ENCODE peak calls at places on chromosome 4, in seven cellular contexts. One of them, this sample, is unnamed.

GRCh38 chr4:47662975-47663374 is 174.9 kb downstream of the CORIN start:
- DNase-seq in hepatocyte: no peak
- DNase-seq in GM23248: peak
- DNase-seq in GM23338: peak
- DNase-seq in HCT116: peak
- DNase-seq in MM.1S: peak
- DNase-seq in neural progenitor cell: peak
- DNase-seq in this sample: peak

GRCh38 chr4:7101692-7102515 is 34.0 kb upstream of the GRPEL1 start:
- DNase-seq in hepatocyte: peak
- DNase-seq in GM23248: peak
- DNase-seq in GM23338: peak
- DNase-seq in HCT116: peak
- DNase-seq in MM.1S: peak
- DNase-seq in neural progenitor cell: peak
- DNase-seq in this sample: peak

GRCh38 chr4:10343656-10344055 is 113.6 kb downstream of the ZNF518B start:
- DNase-seq in hepatocyte: no peak
- DNase-seq in GM23248: no peak
- DNase-seq in GM23338: no peak
- DNase-seq in HCT116: no peak
- DNase-seq in MM.1S: no peak
- DNase-seq in neural progenitor cell: no peak
- DNase-seq in this sample: no peak

GRCh38 chr4:38710053-38710452 is 46.1 kb downstream of the KLF3 start:
- DNase-seq in hepatocyte: no peak
- DNase-seq in GM23248: no peak
- DNase-seq in GM23338: no peak
- DNase-seq in HCT116: no peak
- DNase-seq in MM.1S: no peak
- DNase-seq in neural progenitor cell: no peak
- DNase-seq in this sample: no peak

GRCh38 chr4:153733751-153734448 is 25.9 kb downstream of the RNF175 start:
- DNase-seq in hepatocyte: no peak
- DNase-seq in GM23248: no peak
- DNase-seq in GM23338: no peak
- DNase-seq in HCT116: no peak
- DNase-seq in MM.1S: peak
- DNase-seq in neural progenitor cell: no peak
- DNase-seq in this sample: no peak

GRCh38 chr4:39446483-39446841 is 12.3 kb downstream of the RPL9 start:
- DNase-seq in hepatocyte: no peak
- DNase-seq in GM23248: no peak
- DNase-seq in GM23338: no peak
- DNase-seq in HCT116: no peak
- DNase-seq in MM.1S: no peak
- DNase-seq in neural progenitor cell: no peak
- DNase-seq in this sample: no peak

GRCh38 chr4:129899849-129900248 is 803.9 kb downstream of the C4orf33 start:
- DNase-seq in hepatocyte: peak
- DNase-seq in GM23248: no peak
- DNase-seq in GM23338: no peak
- DNase-seq in HCT116: no peak
- DNase-seq in MM.1S: no peak
- DNase-seq in neural progenitor cell: no peak
- DNase-seq in this sample: no peak

GRCh38 chr4:168139336-168139735 is 47.0 kb downstream of the ANXA10 start:
- DNase-seq in hepatocyte: no peak
- DNase-seq in GM23248: peak
- DNase-seq in GM23338: no peak
- DNase-seq in HCT116: no peak
- DNase-seq in MM.1S: no peak
- DNase-seq in neural progenitor cell: no peak
- DNase-seq in this sample: peak

GRCh38 chr4:128288689-128289106 is 1.1 kb upstream of the PGRMC2 start:
- DNase-seq in hepatocyte: peak
- DNase-seq in GM23248: no peak
- DNase-seq in GM23338: peak
- DNase-seq in HCT116: no peak
- DNase-seq in MM.1S: peak
- DNase-seq in neural progenitor cell: peak
- DNase-seq in this sample: peak

GRCh38 chr4:384311-385010 is 46.8 kb downstream of the ZNF141 start:
- DNase-seq in hepatocyte: no peak
- DNase-seq in GM23248: no peak
- DNase-seq in GM23338: no peak
- DNase-seq in HCT116: no peak
- DNase-seq in MM.1S: no peak
- DNase-seq in neural progenitor cell: no peak
- DNase-seq in this sample: no peak

GRCh38 chr4:175339100-175339707 is 421.0 kb downstream of the ADAM29 start:
- DNase-seq in hepatocyte: no peak
- DNase-seq in GM23248: peak
- DNase-seq in GM23338: no peak
- DNase-seq in HCT116: no peak
- DNase-seq in MM.1S: no peak
- DNase-seq in neural progenitor cell: no peak
- DNase-seq in this sample: no peak

GRCh38 chr4:176270669-176271068 is 1.6 kb upstream of the ASB5 start:
- DNase-seq in hepatocyte: peak
- DNase-seq in GM23248: peak
- DNase-seq in GM23338: no peak
- DNase-seq in HCT116: peak
- DNase-seq in MM.1S: no peak
- DNase-seq in neural progenitor cell: no peak
- DNase-seq in this sample: peak

GRCh38 chr4:20159516-20159915 is 92.2 kb upstream of the SLIT2 start:
- DNase-seq in hepatocyte: no peak
- DNase-seq in GM23248: no peak
- DNase-seq in GM23338: no peak
- DNase-seq in HCT116: no peak
- DNase-seq in MM.1S: no peak
- DNase-seq in neural progenitor cell: no peak
- DNase-seq in this sample: no peak

GRCh38 chr4:6565691-6566431 is 9.1 kb upstream of the MAN2B2 start:
- DNase-seq in hepatocyte: no peak
- DNase-seq in GM23248: no peak
- DNase-seq in GM23338: no peak
- DNase-seq in HCT116: no peak
- DNase-seq in MM.1S: no peak
- DNase-seq in neural progenitor cell: no peak
- DNase-seq in this sample: no peak

GRCh38 chr4:14837860-14838259 is 164.4 kb upstream of the CPEB2 start:
- DNase-seq in hepatocyte: no peak
- DNase-seq in GM23248: peak
- DNase-seq in GM23338: peak
- DNase-seq in HCT116: no peak
- DNase-seq in MM.1S: no peak
- DNase-seq in neural progenitor cell: peak
- DNase-seq in this sample: no peak

GRCh38 chr4:152106113-152106763 is 345.4 kb upstream of the GATB start:
- DNase-seq in hepatocyte: peak
- DNase-seq in GM23248: peak
- DNase-seq in GM23338: peak
- DNase-seq in HCT116: peak
- DNase-seq in MM.1S: no peak
- DNase-seq in neural progenitor cell: no peak
- DNase-seq in this sample: peak

GRCh38 chr4:97300561-97300960 is 842.7 kb downstream of the STPG2 start:
- DNase-seq in hepatocyte: no peak
- DNase-seq in GM23248: no peak
- DNase-seq in GM23338: peak
- DNase-seq in HCT116: no peak
- DNase-seq in MM.1S: no peak
- DNase-seq in neural progenitor cell: peak
- DNase-seq in this sample: no peak

GRCh38 chr4:150381671-150382427 is 200.1 kb upstream of the MAB21L2 start:
- DNase-seq in hepatocyte: no peak
- DNase-seq in GM23248: peak
- DNase-seq in GM23338: peak
- DNase-seq in HCT116: no peak
- DNase-seq in MM.1S: no peak
- DNase-seq in neural progenitor cell: no peak
- DNase-seq in this sample: no peak

GRCh38 chr4:146520894-146521542 is 722 bp downstream of the SLC10A7 start:
- DNase-seq in hepatocyte: peak
- DNase-seq in GM23248: peak
- DNase-seq in GM23338: peak
- DNase-seq in HCT116: no peak
- DNase-seq in MM.1S: peak
- DNase-seq in neural progenitor cell: peak
- DNase-seq in this sample: peak

GRCh38 chr4:98546910-98547544 is 111.4 kb downstream of the TSPAN5 start:
- DNase-seq in hepatocyte: no peak
- DNase-seq in GM23248: peak
- DNase-seq in GM23338: peak
- DNase-seq in HCT116: no peak
- DNase-seq in MM.1S: no peak
- DNase-seq in neural progenitor cell: peak
- DNase-seq in this sample: no peak

GRCh38 chr4:47160095-47160494 is 128.7 kb downstream of the GABRB1 start:
- DNase-seq in hepatocyte: no peak
- DNase-seq in GM23248: no peak
- DNase-seq in GM23338: no peak
- DNase-seq in HCT116: no peak
- DNase-seq in MM.1S: peak
- DNase-seq in neural progenitor cell: no peak
- DNase-seq in this sample: no peak

GRCh38 chr4:165991325-165992180 is 118.5 kb downstream of the TLL1 start:
- DNase-seq in hepatocyte: no peak
- DNase-seq in GM23248: peak
- DNase-seq in GM23338: no peak
- DNase-seq in HCT116: no peak
- DNase-seq in MM.1S: no peak
- DNase-seq in neural progenitor cell: no peak
- DNase-seq in this sample: peak

GRCh38 chr4:144399927-144400326 is 246.0 kb upstream of the HHIP start:
- DNase-seq in hepatocyte: peak
- DNase-seq in GM23248: peak
- DNase-seq in GM23338: no peak
- DNase-seq in HCT116: peak
- DNase-seq in MM.1S: peak
- DNase-seq in neural progenitor cell: no peak
- DNase-seq in this sample: peak

GRCh38 chr4:89539797-89540711 is 232.5 kb upstream of the GPRIN3 start:
- DNase-seq in hepatocyte: no peak
- DNase-seq in GM23248: peak
- DNase-seq in GM23338: no peak
- DNase-seq in HCT116: no peak
- DNase-seq in MM.1S: no peak
- DNase-seq in neural progenitor cell: no peak
- DNase-seq in this sample: no peak

GRCh38 chr4:89492476-89493110 is 185.0 kb upstream of the GPRIN3 start:
- DNase-seq in hepatocyte: no peak
- DNase-seq in GM23248: peak
- DNase-seq in GM23338: no peak
- DNase-seq in HCT116: no peak
- DNase-seq in MM.1S: no peak
- DNase-seq in neural progenitor cell: no peak
- DNase-seq in this sample: peak

GRCh38 chr4:185738038-185738552 is 73.9 kb downstream of the SORBS2 start:
- DNase-seq in hepatocyte: no peak
- DNase-seq in GM23248: peak
- DNase-seq in GM23338: no peak
- DNase-seq in HCT116: no peak
- DNase-seq in MM.1S: no peak
- DNase-seq in neural progenitor cell: no peak
- DNase-seq in this sample: no peak
- H2AFZ ChIP-seq in hepatocyte: no peak
- H2AFZ ChIP-seq in GM23248: peak
- H2AFZ ChIP-seq in GM23338: peak
- H2AFZ ChIP-seq in HCT116: no peak
- H2AFZ ChIP-seq in MM.1S: no peak
- H2AFZ ChIP-seq in neural progenitor cell: no peak
- H2AFZ ChIP-seq in this sample: no peak

DNA sequence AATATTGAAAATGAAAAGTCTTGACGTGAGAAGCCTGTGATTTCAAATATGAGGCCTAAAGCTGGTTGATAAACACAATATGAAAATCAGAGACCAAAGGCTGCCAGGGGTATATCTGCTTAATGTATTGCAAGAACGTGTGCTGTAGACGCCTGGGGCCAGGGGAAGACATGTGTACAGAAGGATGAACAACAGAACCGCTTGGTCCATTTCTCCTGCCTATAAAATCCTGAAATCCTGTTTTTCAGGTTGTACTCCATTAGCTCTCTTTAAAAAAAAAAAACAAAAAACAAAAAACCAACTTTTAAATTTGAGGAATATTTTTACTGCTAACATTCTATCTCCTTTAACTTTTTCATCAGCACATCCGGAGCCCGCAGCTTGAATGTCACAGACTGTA is 109.2 kb downstream of the STOX2 start:
- DNase-seq in hepatocyte: no peak
- DNase-seq in GM23248: no peak
- DNase-seq in GM23338: no peak
- DNase-seq in HCT116: no peak
- DNase-seq in MM.1S: no peak
- DNase-seq in neural progenitor cell: no peak
- DNase-seq in this sample: peak
- TF ChIP-seq EZH2phosphoT487 in hepatocyte: no peak
- TF ChIP-seq EZH2phosphoT487 in GM23248: no peak
- TF ChIP-seq EZH2phosphoT487 in GM23338: no peak
- TF ChIP-seq EZH2phosphoT487 in HCT116: no peak
- TF ChIP-seq EZH2phosphoT487 in MM.1S: no peak
- TF ChIP-seq EZH2phosphoT487 in neural progenitor cell: no peak
- TF ChIP-seq EZH2phosphoT487 in this sample: no peak

GRCh38 chr4:101921370-101921769 is 130.8 kb downstream of the BANK1 start:
- DNase-seq in hepatocyte: no peak
- DNase-seq in GM23248: no peak
- DNase-seq in GM23338: no peak
- DNase-seq in HCT116: no peak
- DNase-seq in MM.1S: no peak
- DNase-seq in neural progenitor cell: no peak
- DNase-seq in this sample: no peak
- TF ChIP-seq EZH2 in hepatocyte: no peak
- TF ChIP-seq EZH2 in GM23248: no peak
- TF ChIP-seq EZH2 in GM23338: no peak
- TF ChIP-seq EZH2 in HCT116: no peak
- TF ChIP-seq EZH2 in MM.1S: no peak
- TF ChIP-seq EZH2 in neural progenitor cell: no peak
- TF ChIP-seq EZH2 in this sample: no peak

GRCh38 chr4:53100801-53101581 is 238.9 kb downstream of the RASL11B start:
- DNase-seq in hepatocyte: no peak
- DNase-seq in GM23248: peak
- DNase-seq in GM23338: no peak
- DNase-seq in HCT116: no peak
- DNase-seq in MM.1S: no peak
- DNase-seq in neural progenitor cell: no peak
- DNase-seq in this sample: peak
- H2AFZ ChIP-seq in hepatocyte: no peak
- H2AFZ ChIP-seq in GM23248: peak
- H2AFZ ChIP-seq in GM23338: no peak
- H2AFZ ChIP-seq in HCT116: no peak
- H2AFZ ChIP-seq in MM.1S: no peak
- H2AFZ ChIP-seq in neural progenitor cell: no peak
- H2AFZ ChIP-seq in this sample: no peak

GRCh38 chr4:2792711-2793577 is at the start of gene SH3BP2:
- DNase-seq in hepatocyte: peak
- DNase-seq in GM23248: peak
- DNase-seq in GM23338: peak
- DNase-seq in HCT116: peak
- DNase-seq in MM.1S: peak
- DNase-seq in neural progenitor cell: peak
- DNase-seq in this sample: peak
- TF ChIP-seq EZH2phosphoT487 in hepatocyte: no peak
- TF ChIP-seq EZH2phosphoT487 in GM23248: no peak
- TF ChIP-seq EZH2phosphoT487 in GM23338: no peak
- TF ChIP-seq EZH2phosphoT487 in HCT116: no peak
- TF ChIP-seq EZH2phosphoT487 in MM.1S: no peak
- TF ChIP-seq EZH2phosphoT487 in neural progenitor cell: no peak
- TF ChIP-seq EZH2phosphoT487 in this sample: no peak

This sample was measured in PC-3.